ENCODE peak calls at places on chromosomes 16 and 17, in nine cellular contexts. Q, O, L, T, U, R, P, X and C are unnamed samples.

GRCh38 chr17:42275527-42276358 is 448 bp downstream of the STAT5B start:
- DNase-seq in T (no peak), U (no peak), R (no peak), L (no peak), O (no peak), P (no peak), Q (peak; percentile 42), X (peak; percentile 40), C (peak; percentile 51)

GRCh38 chr16:6081320-6081976 is 983.9 kb upstream of the EEF2KMT start:
- DNase-seq in L (no peak), T (peak; percentile 6), R (no peak), P (peak; percentile 21), Q (no peak), X (no peak), O (no peak), U (peak; percentile 31), C (peak; percentile 14)

GRCh38 chr17:60717814-60718213 is 40.2 kb downstream of the BCAS3 start:
- DNase-seq in U (no peak), L (no peak), T (no peak), R (no peak), P (no peak), Q (no peak), X (no peak), O (no peak), C (no peak)

GRCh38 chr17:59837362-59838195 is 55.2 kb downstream of the TUBD1 start:
- DNase-seq in T (peak; percentile 100), X (peak; percentile 100), R (peak; percentile 94), L (peak; percentile 90), Q (peak; percentile 41), U (peak; percentile 86), O (peak; percentile 100), P (peak; percentile 88), C (peak; percentile 100)

GRCh38 chr16:78288915-78289314 is 189.5 kb downstream of the WWOX start:
- DNase-seq in L (no peak), U (no peak), O (no peak), T (no peak), X (no peak), R (no peak), Q (no peak), P (no peak), C (no peak)

GRCh38 chr16:86142801-86143236 is 243.9 kb downstream of the IRF8 start:
- DNase-seq in O (no peak), X (no peak), P (no peak), Q (no peak), U (no peak), R (no peak), L (no peak), T (no peak), C (no peak)

GRCh38 chr17:81941484-81942166 is 4.5 kb upstream of the PYCR1 start:
- DNase-seq in R (no peak), X (no peak), Q (peak; percentile 78), P (no peak), T (no peak), L (no peak), O (no peak), U (no peak), C (no peak)

GRCh38 chr17:13593021-13593751 is 8.5 kb downstream of the HS3ST3A1 start:
- DNase-seq in R (no peak), U (no peak), X (no peak), O (no peak), Q (no peak), P (no peak), L (no peak), T (no peak), C (no peak)

GRCh38 chr17:57296231-57296630 is 39.9 kb downstream of the MSI2 start:
- DNase-seq in P (no peak), T (peak; percentile 11), X (no peak), O (no peak), L (no peak), U (no peak), Q (no peak), R (no peak), C (no peak)

GRCh38 chr17:3656353-3656752 is 12.0 kb downstream of the TAX1BP3 start:
- DNase-seq in X (no peak), U (no peak), Q (no peak), L (no peak), R (no peak), O (no peak), T (no peak), P (no peak), C (no peak)

GRCh38 chr17:61467416-61468262 is 15.4 kb downstream of the TBX4 start:
- DNase-seq in O (no peak), U (no peak), R (no peak), X (peak; percentile 40), P (no peak), T (peak; percentile 59), Q (no peak), L (no peak), C (peak; percentile 37)

GRCh38 chr16:75320435-75320834 is 69.0 kb upstream of the BCAR1 start:
- DNase-seq in L (no peak), X (no peak), O (no peak), Q (peak; percentile 41), U (no peak), T (no peak), P (no peak), R (no peak), C (no peak)

GRCh38 chr17:6636616-6637457 is 3.7 kb downstream of the KIAA0753 start:
- DNase-seq in R (no peak), P (no peak), T (no peak), X (no peak), L (no peak), Q (no peak), O (no peak), U (no peak), C (no peak)

GRCh38 chr16:29824589-29825144 is 4.4 kb downstream of the MVP start:
- DNase-seq in P (no peak), R (no peak), T (peak; percentile 65), X (peak; percentile 81), O (no peak), Q (no peak), U (no peak), L (no peak), C (peak; percentile 77)

GRCh38 chr17:65370669-65371126 is 190.8 kb downstream of the AXIN2 start:
- DNase-seq in L (no peak), Q (no peak), R (no peak), X (no peak), T (peak; percentile 83), U (peak; percentile 27), P (no peak), O (no peak), C (no peak)

GRCh38 chr16:49471038-49471727 is 97.6 kb downstream of the C16orf78 start:
- DNase-seq in R (peak; percentile 52), T (no peak), Q (no peak), U (peak; percentile 20), P (no peak), X (no peak), L (no peak), O (no peak), C (no peak)

DNA sequence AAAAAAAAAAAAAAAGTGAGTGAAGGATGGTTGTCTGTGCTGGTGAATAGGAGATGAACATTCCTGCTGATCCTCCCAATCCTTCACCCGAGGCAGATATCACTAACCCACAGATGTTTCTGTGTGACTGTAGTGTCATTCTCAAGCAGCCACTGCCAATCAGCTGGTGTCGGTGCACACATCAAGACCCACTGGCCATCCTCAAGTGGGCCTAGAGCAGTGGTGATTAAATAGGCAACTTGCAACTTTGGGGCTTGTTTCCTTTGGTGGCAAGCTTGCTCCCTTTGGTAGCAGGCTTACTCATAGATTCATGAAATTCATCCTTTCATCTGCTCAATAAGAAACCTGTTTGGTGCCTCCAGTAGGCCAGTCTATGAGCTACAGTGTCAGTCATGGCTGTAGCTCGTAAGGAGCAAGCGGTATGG is 51.1 kb upstream of the LGALS9 start:
- DNase-seq in U (no peak), X (no peak), L (no peak), Q (no peak), O (no peak), P (no peak), R (no peak), T (peak; percentile 11), C (no peak)
- TF ChIP-seq CTCF in U (no peak), X (no peak), L (no peak), Q (no peak), O (no peak), P (no peak), R (no peak), T (no peak), C (no peak)

GRCh38 chr17:76737082-76737675 is at the start of gene SRSF2:
- DNase-seq in R (peak; percentile 99), T (peak; percentile 100), X (peak; percentile 98), Q (peak; percentile 99), U (peak; percentile 97), O (peak; percentile 84), L (peak; percentile 98), P (peak; percentile 96), C (peak; percentile 99)
- H3K4me3 ChIP-seq in R (peak within 1 kb of the TSS; percentile 97), T (peak within 1 kb of the TSS; percentile 89), X (peak within 1 kb of the TSS; percentile 96), Q (peak within 1 kb of the TSS; percentile 74), U (peak within 1 kb of the TSS; percentile 100), O (peak within 1 kb of the TSS; percentile 97), L (peak within 1 kb of the TSS; percentile 87), P (peak within 1 kb of the TSS; percentile 92), C (peak within 1 kb of the TSS; percentile 92)

GRCh38 chr16:65522412-65522811 is 400.5 kb upstream of the CDH11 start:
- DNase-seq in L (no peak), R (no peak), Q (no peak), P (no peak), U (no peak), T (no peak), O (no peak), X (no peak), C (no peak)

GRCh38 chr16:65524231-65524630 is 402.4 kb upstream of the CDH11 start:
- DNase-seq in X (no peak), L (no peak), T (no peak), P (no peak), O (no peak), Q (no peak), U (no peak), R (no peak), C (no peak)

GRCh38 chr16:65523258-65523950 is 401.5 kb upstream of the CDH11 start:
- DNase-seq in R (no peak), L (no peak), P (no peak), Q (no peak), U (no peak), T (no peak), O (no peak), X (no peak), C (no peak)

GRCh38 chr16:65519402-65519801 is 397.5 kb upstream of the CDH11 start:
- DNase-seq in P (no peak), X (no peak), T (no peak), L (no peak), U (no peak), O (no peak), R (no peak), Q (no peak), C (no peak)

GRCh38 chr16:65521685-65522338 is 399.9 kb upstream of the CDH11 start:
- DNase-seq in T (no peak), X (no peak), L (no peak), P (no peak), R (no peak), U (no peak), O (no peak), Q (no peak), C (peak; percentile 74)
- TF ChIP-seq CTCF in T (no peak), X (no peak), L (no peak), P (no peak), R (no peak), U (no peak), O (no peak), Q (no peak), C (no peak)

DNA sequence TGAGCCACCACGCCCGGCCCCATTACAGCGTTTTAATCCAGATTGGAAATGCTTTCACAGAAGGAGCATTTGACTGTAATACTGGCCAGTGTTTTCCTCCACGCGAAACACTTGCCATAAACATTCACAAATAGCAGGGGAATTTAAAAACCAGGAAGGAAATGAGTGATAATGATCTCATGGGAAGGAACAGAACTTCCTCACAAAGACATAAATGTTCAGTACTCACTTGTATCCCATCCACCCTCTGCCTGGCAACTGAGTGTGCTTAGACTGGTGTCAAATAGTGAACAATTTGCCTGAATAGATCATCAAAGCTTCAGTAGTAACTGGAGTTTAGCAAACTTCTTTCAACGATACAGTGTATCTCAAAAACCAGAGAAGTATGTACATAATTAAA is 54.1 kb downstream of the PSMD12 start:
- DNase-seq in R (no peak), O (no peak), U (no peak), Q (no peak), L (no peak), P (no peak), X (no peak), T (no peak), C (no peak)
- H3K4me3 ChIP-seq in R (no peak overlapping the region), O (no peak overlapping the region), U (no peak overlapping the region), Q (no peak overlapping the region), L (no peak overlapping the region), P (no peak overlapping the region), X (no peak overlapping the region), T (no peak overlapping the region), C (no peak overlapping the region)